ENCODE peak calls at places on chromosomes 13 and 19, in nine cellular contexts. One of them, this sample, is unnamed.

GRCh38 chr13:46947425-46948191 is 50.8 kb upstream of the HTR2A start:
- DNase-seq in non-pigmented ciliary epithelial cell: no peak
- DNase-seq in stimulated activated CD4-positive, alpha-beta T cell treated with anti-CD3 and anti-CD28 coated beads, Interleukin-1b, Interleukin-23, amount 100 ng/mL, for 48 hours: no peak
- DNase-seq in T-cell: no peak
- DNase-seq in nephron progenitor cell: no peak
- DNase-seq in anterior cingulate cortex: no peak
- DNase-seq in aorta: no peak
- DNase-seq in HFF-Myc: no peak
- DNase-seq in iris pigment epithelial cell: no peak
- DNase-seq in this sample: no peak

GRCh38 chr13:105972306-105972721 is 563.1 kb downstream of the EFNB2 start:
- DNase-seq in non-pigmented ciliary epithelial cell: no peak
- DNase-seq in stimulated activated CD4-positive, alpha-beta T cell treated with anti-CD3 and anti-CD28 coated beads, Interleukin-1b, Interleukin-23, amount 100 ng/mL, for 48 hours: no peak
- DNase-seq in T-cell: no peak
- DNase-seq in nephron progenitor cell: no peak
- DNase-seq in anterior cingulate cortex: no peak
- DNase-seq in aorta: no peak
- DNase-seq in HFF-Myc: no peak
- DNase-seq in iris pigment epithelial cell: no peak
- DNase-seq in this sample: no peak

GRCh38 chr19:33806434-33806881 is 9.8 kb downstream of the KCTD15 start:
- DNase-seq in non-pigmented ciliary epithelial cell: no peak
- DNase-seq in stimulated activated CD4-positive, alpha-beta T cell treated with anti-CD3 and anti-CD28 coated beads, Interleukin-1b, Interleukin-23, amount 100 ng/mL, for 48 hours: no peak
- DNase-seq in T-cell: no peak
- DNase-seq in nephron progenitor cell: no peak
- DNase-seq in anterior cingulate cortex: no peak
- DNase-seq in aorta: no peak
- DNase-seq in HFF-Myc: no peak
- DNase-seq in iris pigment epithelial cell: no peak
- DNase-seq in this sample: no peak

GRCh38 chr19:3080281-3080680 is 13.9 kb upstream of the GNA11 start:
- DNase-seq in non-pigmented ciliary epithelial cell: no peak
- DNase-seq in stimulated activated CD4-positive, alpha-beta T cell treated with anti-CD3 and anti-CD28 coated beads, Interleukin-1b, Interleukin-23, amount 100 ng/mL, for 48 hours: no peak
- DNase-seq in T-cell: no peak
- DNase-seq in nephron progenitor cell: no peak
- DNase-seq in anterior cingulate cortex: no peak
- DNase-seq in aorta: peak; percentile 76
- DNase-seq in HFF-Myc: no peak
- DNase-seq in iris pigment epithelial cell: peak; percentile 78
- DNase-seq in this sample: no peak

GRCh38 chr19:6261883-6262282 is 17.9 kb downstream of the MLLT1 start:
- DNase-seq in non-pigmented ciliary epithelial cell: no peak
- DNase-seq in stimulated activated CD4-positive, alpha-beta T cell treated with anti-CD3 and anti-CD28 coated beads, Interleukin-1b, Interleukin-23, amount 100 ng/mL, for 48 hours: no peak
- DNase-seq in T-cell: no peak
- DNase-seq in nephron progenitor cell: no peak
- DNase-seq in anterior cingulate cortex: no peak
- DNase-seq in aorta: no peak
- DNase-seq in HFF-Myc: no peak
- DNase-seq in iris pigment epithelial cell: no peak
- DNase-seq in this sample: no peak

GRCh38 chr13:76885203-76886004 is 801 bp downstream of the KCTD12 start:
- DNase-seq in non-pigmented ciliary epithelial cell: peak; percentile 24
- DNase-seq in stimulated activated CD4-positive, alpha-beta T cell treated with anti-CD3 and anti-CD28 coated beads, Interleukin-1b, Interleukin-23, amount 100 ng/mL, for 48 hours: peak; percentile 49
- DNase-seq in T-cell: peak; percentile 47
- DNase-seq in nephron progenitor cell: peak; percentile 68
- DNase-seq in anterior cingulate cortex: no peak
- DNase-seq in aorta: peak; percentile 85
- DNase-seq in HFF-Myc: peak; percentile 33
- DNase-seq in iris pigment epithelial cell: peak; percentile 83
- DNase-seq in this sample: no peak

GRCh38 chr13:56932104-56932503 is 208.6 kb upstream of the PRR20A start:
- DNase-seq in non-pigmented ciliary epithelial cell: no peak
- DNase-seq in stimulated activated CD4-positive, alpha-beta T cell treated with anti-CD3 and anti-CD28 coated beads, Interleukin-1b, Interleukin-23, amount 100 ng/mL, for 48 hours: no peak
- DNase-seq in T-cell: no peak
- DNase-seq in nephron progenitor cell: no peak
- DNase-seq in anterior cingulate cortex: no peak
- DNase-seq in aorta: no peak
- DNase-seq in HFF-Myc: no peak
- DNase-seq in iris pigment epithelial cell: no peak
- DNase-seq in this sample: no peak

GRCh38 chr13:52906122-52906903 is 57.9 kb upstream of the PCDH8 start:
- DNase-seq in non-pigmented ciliary epithelial cell: no peak
- DNase-seq in stimulated activated CD4-positive, alpha-beta T cell treated with anti-CD3 and anti-CD28 coated beads, Interleukin-1b, Interleukin-23, amount 100 ng/mL, for 48 hours: no peak
- DNase-seq in T-cell: no peak
- DNase-seq in nephron progenitor cell: peak; percentile 19
- DNase-seq in anterior cingulate cortex: no peak
- DNase-seq in aorta: no peak
- DNase-seq in HFF-Myc: no peak
- DNase-seq in iris pigment epithelial cell: no peak
- DNase-seq in this sample: no peak

GRCh38 chr13:77810430-77810829 is 108.2 kb downstream of the EDNRB start:
- DNase-seq in non-pigmented ciliary epithelial cell: no peak
- DNase-seq in stimulated activated CD4-positive, alpha-beta T cell treated with anti-CD3 and anti-CD28 coated beads, Interleukin-1b, Interleukin-23, amount 100 ng/mL, for 48 hours: no peak
- DNase-seq in T-cell: no peak
- DNase-seq in nephron progenitor cell: no peak
- DNase-seq in anterior cingulate cortex: no peak
- DNase-seq in aorta: no peak
- DNase-seq in HFF-Myc: no peak
- DNase-seq in iris pigment epithelial cell: peak; percentile 28
- DNase-seq in this sample: peak; percentile 14

GRCh38 chr13:103876571-103876970 is 810.4 kb upstream of the SLC10A2 start:
- DNase-seq in non-pigmented ciliary epithelial cell: no peak
- DNase-seq in stimulated activated CD4-positive, alpha-beta T cell treated with anti-CD3 and anti-CD28 coated beads, Interleukin-1b, Interleukin-23, amount 100 ng/mL, for 48 hours: no peak
- DNase-seq in T-cell: no peak
- DNase-seq in nephron progenitor cell: no peak
- DNase-seq in anterior cingulate cortex: no peak
- DNase-seq in aorta: no peak
- DNase-seq in HFF-Myc: no peak
- DNase-seq in iris pigment epithelial cell: peak; percentile 1
- DNase-seq in this sample: no peak

GRCh38 chr19:48698046-48698445 is 2.3 kb downstream of the FUT2 start:
- DNase-seq in non-pigmented ciliary epithelial cell: no peak
- DNase-seq in stimulated activated CD4-positive, alpha-beta T cell treated with anti-CD3 and anti-CD28 coated beads, Interleukin-1b, Interleukin-23, amount 100 ng/mL, for 48 hours: no peak
- DNase-seq in T-cell: no peak
- DNase-seq in nephron progenitor cell: no peak
- DNase-seq in anterior cingulate cortex: no peak
- DNase-seq in aorta: no peak
- DNase-seq in HFF-Myc: peak; percentile 69
- DNase-seq in iris pigment epithelial cell: peak; percentile 76
- DNase-seq in this sample: no peak

GRCh38 chr19:57850553-57851017 is 926 bp downstream of the ZNF587 start:
- DNase-seq in non-pigmented ciliary epithelial cell: peak; percentile 40
- DNase-seq in stimulated activated CD4-positive, alpha-beta T cell treated with anti-CD3 and anti-CD28 coated beads, Interleukin-1b, Interleukin-23, amount 100 ng/mL, for 48 hours: peak; percentile 13
- DNase-seq in T-cell: no peak
- DNase-seq in nephron progenitor cell: peak; percentile 2
- DNase-seq in anterior cingulate cortex: no peak
- DNase-seq in aorta: no peak
- DNase-seq in HFF-Myc: peak; percentile 39
- DNase-seq in iris pigment epithelial cell: peak; percentile 71
- DNase-seq in this sample: peak; percentile 17

GRCh38 chr13:44238011-44238421 is 135.6 kb upstream of the SERP2 start:
- DNase-seq in non-pigmented ciliary epithelial cell: no peak
- DNase-seq in stimulated activated CD4-positive, alpha-beta T cell treated with anti-CD3 and anti-CD28 coated beads, Interleukin-1b, Interleukin-23, amount 100 ng/mL, for 48 hours: no peak
- DNase-seq in T-cell: no peak
- DNase-seq in nephron progenitor cell: no peak
- DNase-seq in anterior cingulate cortex: no peak
- DNase-seq in aorta: no peak
- DNase-seq in HFF-Myc: peak; percentile 75
- DNase-seq in iris pigment epithelial cell: no peak
- DNase-seq in this sample: no peak

GRCh38 chr19:20472854-20473253 is 92.7 kb downstream of the ZNF737 start:
- DNase-seq in non-pigmented ciliary epithelial cell: no peak
- DNase-seq in stimulated activated CD4-positive, alpha-beta T cell treated with anti-CD3 and anti-CD28 coated beads, Interleukin-1b, Interleukin-23, amount 100 ng/mL, for 48 hours: no peak
- DNase-seq in T-cell: no peak
- DNase-seq in nephron progenitor cell: no peak
- DNase-seq in anterior cingulate cortex: no peak
- DNase-seq in aorta: no peak
- DNase-seq in HFF-Myc: no peak
- DNase-seq in iris pigment epithelial cell: no peak
- DNase-seq in this sample: no peak

GRCh38 chr13:59043016-59043415 is 1120.7 kb downstream of the DIAPH3 start:
- DNase-seq in non-pigmented ciliary epithelial cell: no peak
- DNase-seq in stimulated activated CD4-positive, alpha-beta T cell treated with anti-CD3 and anti-CD28 coated beads, Interleukin-1b, Interleukin-23, amount 100 ng/mL, for 48 hours: no peak
- DNase-seq in T-cell: no peak
- DNase-seq in nephron progenitor cell: no peak
- DNase-seq in anterior cingulate cortex: no peak
- DNase-seq in aorta: no peak
- DNase-seq in HFF-Myc: no peak
- DNase-seq in iris pigment epithelial cell: no peak
- DNase-seq in this sample: no peak

GRCh38 chr13:75876371-75877050 is 240.4 kb downstream of the LMO7 start:
- DNase-seq in non-pigmented ciliary epithelial cell: peak; percentile 51
- DNase-seq in stimulated activated CD4-positive, alpha-beta T cell treated with anti-CD3 and anti-CD28 coated beads, Interleukin-1b, Interleukin-23, amount 100 ng/mL, for 48 hours: peak; percentile 40
- DNase-seq in T-cell: peak; percentile 26
- DNase-seq in nephron progenitor cell: peak; percentile 57
- DNase-seq in anterior cingulate cortex: no peak
- DNase-seq in aorta: peak; percentile 51
- DNase-seq in HFF-Myc: peak; percentile 33
- DNase-seq in iris pigment epithelial cell: peak; percentile 76
- DNase-seq in this sample: peak; percentile 21

GRCh38 chr19:49132974-49133609 is 13.7 kb downstream of the PPFIA3 start:
- DNase-seq in non-pigmented ciliary epithelial cell: no peak
- DNase-seq in stimulated activated CD4-positive, alpha-beta T cell treated with anti-CD3 and anti-CD28 coated beads, Interleukin-1b, Interleukin-23, amount 100 ng/mL, for 48 hours: peak; percentile 46
- DNase-seq in T-cell: no peak
- DNase-seq in nephron progenitor cell: no peak
- DNase-seq in anterior cingulate cortex: no peak
- DNase-seq in aorta: no peak
- DNase-seq in HFF-Myc: no peak
- DNase-seq in iris pigment epithelial cell: no peak
- DNase-seq in this sample: no peak

GRCh38 chr19:28943651-28944050 is 269.3 kb downstream of the UQCRFS1 start:
- DNase-seq in non-pigmented ciliary epithelial cell: no peak
- DNase-seq in stimulated activated CD4-positive, alpha-beta T cell treated with anti-CD3 and anti-CD28 coated beads, Interleukin-1b, Interleukin-23, amount 100 ng/mL, for 48 hours: no peak
- DNase-seq in T-cell: no peak
- DNase-seq in nephron progenitor cell: no peak
- DNase-seq in anterior cingulate cortex: no peak
- DNase-seq in aorta: no peak
- DNase-seq in HFF-Myc: no peak
- DNase-seq in iris pigment epithelial cell: no peak
- DNase-seq in this sample: no peak

GRCh38 chr19:46451352-46451751 is 20.0 kb downstream of the PNMA8A start:
- DNase-seq in non-pigmented ciliary epithelial cell: no peak
- DNase-seq in stimulated activated CD4-positive, alpha-beta T cell treated with anti-CD3 and anti-CD28 coated beads, Interleukin-1b, Interleukin-23, amount 100 ng/mL, for 48 hours: no peak
- DNase-seq in T-cell: no peak
- DNase-seq in nephron progenitor cell: no peak
- DNase-seq in anterior cingulate cortex: no peak
- DNase-seq in aorta: no peak
- DNase-seq in HFF-Myc: no peak
- DNase-seq in iris pigment epithelial cell: no peak
- DNase-seq in this sample: no peak

GRCh38 chr19:39052243-39052746 is 19.9 kb upstream of the FBXO27 start:
- DNase-seq in non-pigmented ciliary epithelial cell: no peak
- DNase-seq in stimulated activated CD4-positive, alpha-beta T cell treated with anti-CD3 and anti-CD28 coated beads, Interleukin-1b, Interleukin-23, amount 100 ng/mL, for 48 hours: peak; percentile 61
- DNase-seq in T-cell: peak; percentile 64
- DNase-seq in nephron progenitor cell: peak; percentile 79
- DNase-seq in anterior cingulate cortex: no peak
- DNase-seq in aorta: peak; percentile 74
- DNase-seq in HFF-Myc: no peak
- DNase-seq in iris pigment epithelial cell: peak; percentile 56
- DNase-seq in this sample: no peak

GRCh38 chr13:107586216-107586615 is 629.1 kb downstream of the LIG4 start:
- DNase-seq in non-pigmented ciliary epithelial cell: no peak
- DNase-seq in stimulated activated CD4-positive, alpha-beta T cell treated with anti-CD3 and anti-CD28 coated beads, Interleukin-1b, Interleukin-23, amount 100 ng/mL, for 48 hours: no peak
- DNase-seq in T-cell: no peak
- DNase-seq in nephron progenitor cell: no peak
- DNase-seq in anterior cingulate cortex: no peak
- DNase-seq in aorta: no peak
- DNase-seq in HFF-Myc: no peak
- DNase-seq in iris pigment epithelial cell: peak; percentile 66
- DNase-seq in this sample: no peak

GRCh38 chr19:41327076-41327475 is 17.1 kb downstream of the CCDC97 start:
- DNase-seq in non-pigmented ciliary epithelial cell: no peak
- DNase-seq in stimulated activated CD4-positive, alpha-beta T cell treated with anti-CD3 and anti-CD28 coated beads, Interleukin-1b, Interleukin-23, amount 100 ng/mL, for 48 hours: no peak
- DNase-seq in T-cell: peak; percentile 40
- DNase-seq in nephron progenitor cell: no peak
- DNase-seq in anterior cingulate cortex: no peak
- DNase-seq in aorta: no peak
- DNase-seq in HFF-Myc: no peak
- DNase-seq in iris pigment epithelial cell: no peak
- DNase-seq in this sample: no peak

This sample was measured in skeletal muscle cell.